ENCODE peak calls at places on chromosomes 3 and 15, in five cellular contexts. One of them, this sample, is unnamed.

GRCh38 chr15:42348083-42348482 is 11.2 kb upstream of the CAPN3 start:
- DNase-seq in T-helper 2 cell: peak
- DNase-seq in cortex of kidney: no peak
- DNase-seq in SHP77: no peak
- DNase-seq in NCI-H1417 treated with DMSO at 0.1 percent for 48 hours: no peak
- DNase-seq in this sample: no peak

GRCh38 chr3:42159706-42160472 is 68.7 kb downstream of the TRAK1 start:
- DNase-seq in SHP77: peak
- DNase-seq in cortex of kidney: no peak
- DNase-seq in NCI-H1417 treated with DMSO at 0.1 percent for 48 hours: peak
- DNase-seq in T-helper 2 cell: peak
- DNase-seq in this sample: no peak

GRCh38 chr3:13346481-13347389 is 73.4 kb downstream of the NUP210 start:
- DNase-seq in cortex of kidney: no peak
- DNase-seq in SHP77: peak
- DNase-seq in T-helper 2 cell: peak
- DNase-seq in NCI-H1417 treated with DMSO at 0.1 percent for 48 hours: no peak
- DNase-seq in this sample: peak

GRCh38 chr15:73318463-73319351 is 50.1 kb downstream of the HCN4 start:
- DNase-seq in T-helper 2 cell: no peak
- DNase-seq in SHP77: no peak
- DNase-seq in NCI-H1417 treated with DMSO at 0.1 percent for 48 hours: peak
- DNase-seq in cortex of kidney: no peak
- DNase-seq in this sample: peak

GRCh38 chr15:54035616-54036015 is 57.4 kb downstream of the UNC13C start:
- DNase-seq in NCI-H1417 treated with DMSO at 0.1 percent for 48 hours: no peak
- DNase-seq in T-helper 2 cell: no peak
- DNase-seq in cortex of kidney: no peak
- DNase-seq in SHP77: no peak
- DNase-seq in this sample: no peak

GRCh38 chr3:147377412-147378185 is 28.7 kb downstream of the ZIC4 start:
- DNase-seq in SHP77: no peak
- DNase-seq in cortex of kidney: no peak
- DNase-seq in NCI-H1417 treated with DMSO at 0.1 percent for 48 hours: no peak
- DNase-seq in T-helper 2 cell: no peak
- DNase-seq in this sample: no peak

GRCh38 chr3:192169332-192169915 is 557.9 kb downstream of the FGF12 start:
- DNase-seq in cortex of kidney: no peak
- DNase-seq in T-helper 2 cell: no peak
- DNase-seq in SHP77: no peak
- DNase-seq in NCI-H1417 treated with DMSO at 0.1 percent for 48 hours: no peak
- DNase-seq in this sample: no peak

GRCh38 chr3:42228796-42229195 is 37.2 kb downstream of the CCK start:
- DNase-seq in cortex of kidney: no peak
- DNase-seq in NCI-H1417 treated with DMSO at 0.1 percent for 48 hours: no peak
- DNase-seq in T-helper 2 cell: peak
- DNase-seq in SHP77: no peak
- DNase-seq in this sample: no peak

GRCh38 chr3:162224736-162225135 is 728.1 kb downstream of the OTOL1 start:
- DNase-seq in NCI-H1417 treated with DMSO at 0.1 percent for 48 hours: no peak
- DNase-seq in T-helper 2 cell: no peak
- DNase-seq in SHP77: no peak
- DNase-seq in cortex of kidney: no peak
- DNase-seq in this sample: no peak

GRCh38 chr3:135915206-135915605 is 50.3 kb upstream of the PPP2R3A start:
- DNase-seq in cortex of kidney: no peak
- DNase-seq in NCI-H1417 treated with DMSO at 0.1 percent for 48 hours: no peak
- DNase-seq in T-helper 2 cell: no peak
- DNase-seq in SHP77: no peak
- DNase-seq in this sample: no peak

GRCh38 chr3:97817965-97818364 is 3.8 kb upstream of the CRYBG3 start:
- DNase-seq in SHP77: peak
- DNase-seq in T-helper 2 cell: no peak
- DNase-seq in cortex of kidney: no peak
- DNase-seq in NCI-H1417 treated with DMSO at 0.1 percent for 48 hours: peak
- DNase-seq in this sample: peak

GRCh38 chr3:155847993-155848392 is 6.2 kb downstream of the SLC33A1 start:
- DNase-seq in NCI-H1417 treated with DMSO at 0.1 percent for 48 hours: no peak
- DNase-seq in T-helper 2 cell: no peak
- DNase-seq in SHP77: no peak
- DNase-seq in cortex of kidney: no peak
- DNase-seq in this sample: no peak

GRCh38 chr3:29156071-29156715 is 124.7 kb upstream of the RBMS3 start:
- DNase-seq in NCI-H1417 treated with DMSO at 0.1 percent for 48 hours: no peak
- DNase-seq in T-helper 2 cell: no peak
- DNase-seq in SHP77: no peak
- DNase-seq in cortex of kidney: no peak
- DNase-seq in this sample: peak

GRCh38 chr3:172171396-172172075 is 132.2 kb downstream of the FNDC3B start:
- DNase-seq in T-helper 2 cell: no peak
- DNase-seq in NCI-H1417 treated with DMSO at 0.1 percent for 48 hours: no peak
- DNase-seq in SHP77: no peak
- DNase-seq in cortex of kidney: no peak
- DNase-seq in this sample: no peak

GRCh38 chr15:89627256-89627970 is 27.9 kb downstream of the KIF7 start:
- DNase-seq in SHP77: no peak
- DNase-seq in T-helper 2 cell: no peak
- DNase-seq in cortex of kidney: no peak
- DNase-seq in NCI-H1417 treated with DMSO at 0.1 percent for 48 hours: no peak
- DNase-seq in this sample: no peak

GRCh38 chr15:69060744-69061143 is 46.2 kb downstream of the NOX5 start:
- DNase-seq in SHP77: no peak
- DNase-seq in T-helper 2 cell: peak
- DNase-seq in cortex of kidney: no peak
- DNase-seq in NCI-H1417 treated with DMSO at 0.1 percent for 48 hours: no peak
- DNase-seq in this sample: no peak

GRCh38 chr3:182971637-182972036 is 8.7 kb downstream of the DCUN1D1 start:
- DNase-seq in T-helper 2 cell: no peak
- DNase-seq in cortex of kidney: no peak
- DNase-seq in SHP77: no peak
- DNase-seq in NCI-H1417 treated with DMSO at 0.1 percent for 48 hours: no peak
- DNase-seq in this sample: no peak

GRCh38 chr3:71463622-71464021 is 119.9 kb downstream of the FOXP1 start:
- DNase-seq in cortex of kidney: no peak
- DNase-seq in T-helper 2 cell: no peak
- DNase-seq in NCI-H1417 treated with DMSO at 0.1 percent for 48 hours: no peak
- DNase-seq in SHP77: no peak
- DNase-seq in this sample: no peak

GRCh38 chr3:123229145-123229544 is 27.4 kb downstream of the SEC22A start:
- DNase-seq in T-helper 2 cell: peak
- DNase-seq in NCI-H1417 treated with DMSO at 0.1 percent for 48 hours: no peak
- DNase-seq in cortex of kidney: no peak
- DNase-seq in SHP77: no peak
- DNase-seq in this sample: no peak

GRCh38 chr3:181458857-181459256 is 252.9 kb upstream of the SOX2 start:
- DNase-seq in T-helper 2 cell: no peak
- DNase-seq in NCI-H1417 treated with DMSO at 0.1 percent for 48 hours: no peak
- DNase-seq in cortex of kidney: no peak
- DNase-seq in SHP77: no peak
- DNase-seq in this sample: no peak

GRCh38 chr3:47979070-47979469 is 37.1 kb downstream of the MAP4 start:
- DNase-seq in NCI-H1417 treated with DMSO at 0.1 percent for 48 hours: no peak
- DNase-seq in cortex of kidney: no peak
- DNase-seq in SHP77: no peak
- DNase-seq in T-helper 2 cell: no peak
- DNase-seq in this sample: no peak

This sample was measured in NCI-H1092.